ENCODE peak calls at places on chromosomes 11 and 22, in five cellular contexts. Y is brain microvascular endothelial cell, J is cardiac fibroblast, V is neural progenitor cell, H is cardiac muscle cell. C is an unnamed sample.

GRCh38 chr11:64028398-64029115 is 7.2 kb upstream of the FLRT1 start:
- DNase-seq in Y (no peak), J (peak), V (peak), H (peak), C (no peak)

GRCh38 chr22:37206841-37207821 is 5.1 kb downstream of the SSTR3 start:
- DNase-seq in Y (no peak), J (no peak), V (no peak), H (no peak), C (no peak)

GRCh38 chr11:60625262-60625661 is 74.2 kb upstream of the MS4A8 start:
- DNase-seq in Y (peak), J (peak), V (peak), H (peak), C (peak)

GRCh38 chr11:73787051-73787642 is 527 bp upstream of the MRPL48 start:
- DNase-seq in Y (no peak), J (no peak), V (no peak), H (no peak), C (no peak)

GRCh38 chr11:115990004-115990447 is 485.8 kb upstream of the CADM1 start:
- DNase-seq in Y (no peak), J (no peak), V (peak), H (no peak), C (no peak)

GRCh38 chr11:9663699-9664275 is at the start of gene SWAP70:
- DNase-seq in Y (peak), J (peak), V (peak), H (peak), C (peak)

GRCh38 chr11:96200243-96200642 is 142.8 kb downstream of the MAML2 start:
- DNase-seq in Y (peak), J (peak), V (no peak), H (peak), C (peak)

GRCh38 chr11:113446112-113446511 is 29.1 kb downstream of the DRD2 start:
- DNase-seq in Y (peak), J (peak), V (no peak), H (peak), C (peak)

GRCh38 chr22:26576026-26576680 is 13.8 kb downstream of the TPST2 start:
- DNase-seq in Y (peak), J (no peak), V (no peak), H (no peak), C (no peak)

GRCh38 chr11:9060700-9061111 is 30.7 kb downstream of the SCUBE2 start:
- DNase-seq in Y (no peak), J (no peak), V (peak), H (no peak), C (no peak)

GRCh38 chr11:62664405-62665074 is 470 bp downstream of the C11orf98 start:
- DNase-seq in Y (no peak), J (peak), V (no peak), H (peak), C (no peak)

GRCh38 chr11:130448416-130449068 is at the start of gene ADAMTS15:
- DNase-seq in Y (peak), J (peak), V (peak), H (peak), C (peak)

GRCh38 chr11:10407055-10407454 is 48.0 kb upstream of the AMPD3 start:
- DNase-seq in Y (peak), J (peak), V (no peak), H (no peak), C (no peak)

GRCh38 chr11:3609416-3610265 is 32.2 kb downstream of the ART5 start:
- DNase-seq in Y (peak), J (peak), V (peak), H (peak), C (peak)
- TF ChIP-seq CTCF in Y (peak), J (peak), V (peak), H (peak), C (peak)

GRCh38 chr11:46281374-46281831 is 3.9 kb downstream of the CREB3L1 start:
- DNase-seq in Y (no peak), J (peak), V (peak), H (peak), C (peak)

GRCh38 chr11:46286789-46287188 is 9.3 kb downstream of the CREB3L1 start:
- DNase-seq in Y (no peak), J (no peak), V (no peak), H (no peak), C (no peak)

GRCh38 chr11:46285173-46285572 is 7.7 kb downstream of the CREB3L1 start:
- DNase-seq in Y (no peak), J (no peak), V (no peak), H (peak), C (no peak)

GRCh38 chr11:46288451-46288850 is 11.0 kb downstream of the CREB3L1 start:
- DNase-seq in Y (no peak), J (no peak), V (no peak), H (no peak), C (no peak)

DNA sequence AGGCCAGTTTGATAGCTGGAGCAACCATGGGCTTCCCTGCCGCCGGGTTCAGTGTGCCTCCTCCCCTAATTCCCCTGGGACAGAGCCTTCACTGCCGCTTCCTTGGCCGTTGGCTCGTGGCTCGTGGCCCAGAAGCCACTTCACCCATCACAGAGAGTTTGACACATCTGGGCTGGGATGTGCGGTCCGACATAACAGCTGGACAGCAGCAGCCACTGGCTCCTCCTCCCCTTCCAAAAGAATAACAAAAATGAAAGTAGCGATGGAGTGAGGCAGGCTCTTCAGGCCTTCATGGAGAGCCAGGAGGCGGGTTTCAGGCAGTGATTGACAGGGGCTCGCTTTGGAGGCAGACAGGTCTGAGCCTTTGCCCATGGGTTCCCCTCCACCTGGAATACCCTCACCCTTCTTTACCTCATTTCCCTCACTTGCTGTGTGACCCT is 8.2 kb downstream of the CREB3L1 start:
- DNase-seq in Y (no peak), J (peak), V (no peak), H (peak), C (no peak)
- H3K4me3 ChIP-seq in Y (no peak), J (peak), V (no peak), H (no peak), C (no peak)

GRCh38 chr11:6594142-6594768 is 9.2 kb downstream of the RRP8 start:
- DNase-seq in Y (no peak), J (peak), V (no peak), H (no peak), C (no peak)
- TF ChIP-seq CTCF in Y (no peak), J (no peak), V (no peak), H (no peak), C (no peak)

GRCh38 chr11:17384002-17384511 is 4.4 kb downstream of the KCNJ11 start:
- DNase-seq in Y (peak), J (peak), V (peak), H (peak), C (peak)
- H3K4me3 ChIP-seq in Y (no peak), J (no peak), V (no peak), H (no peak), C (no peak)

DNA sequence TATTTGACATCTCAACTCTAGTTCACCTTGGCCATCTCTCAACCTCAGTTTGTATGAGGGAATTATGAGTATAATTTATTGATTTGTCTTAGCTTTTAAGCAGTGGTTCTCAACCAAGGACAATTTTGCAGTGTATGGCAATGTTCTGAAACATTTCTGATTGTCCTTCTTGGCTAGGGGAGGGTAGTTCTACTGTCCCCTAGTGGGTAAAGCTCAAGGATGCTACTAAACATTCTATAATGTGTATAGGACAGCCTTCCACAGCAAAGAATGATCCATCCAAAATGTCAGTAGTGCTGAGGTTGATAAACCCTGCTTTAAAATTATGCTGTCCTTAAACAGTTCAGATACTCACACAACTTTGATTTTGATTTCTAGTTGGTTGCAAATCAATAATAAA is 78.1 kb upstream of the ALKBH3 start:
- DNase-seq in Y (no peak), J (peak), V (no peak), H (peak), C (no peak)
- TF ChIP-seq CTCF in Y (peak), J (peak), V (peak), H (peak), C (peak)

DNA sequence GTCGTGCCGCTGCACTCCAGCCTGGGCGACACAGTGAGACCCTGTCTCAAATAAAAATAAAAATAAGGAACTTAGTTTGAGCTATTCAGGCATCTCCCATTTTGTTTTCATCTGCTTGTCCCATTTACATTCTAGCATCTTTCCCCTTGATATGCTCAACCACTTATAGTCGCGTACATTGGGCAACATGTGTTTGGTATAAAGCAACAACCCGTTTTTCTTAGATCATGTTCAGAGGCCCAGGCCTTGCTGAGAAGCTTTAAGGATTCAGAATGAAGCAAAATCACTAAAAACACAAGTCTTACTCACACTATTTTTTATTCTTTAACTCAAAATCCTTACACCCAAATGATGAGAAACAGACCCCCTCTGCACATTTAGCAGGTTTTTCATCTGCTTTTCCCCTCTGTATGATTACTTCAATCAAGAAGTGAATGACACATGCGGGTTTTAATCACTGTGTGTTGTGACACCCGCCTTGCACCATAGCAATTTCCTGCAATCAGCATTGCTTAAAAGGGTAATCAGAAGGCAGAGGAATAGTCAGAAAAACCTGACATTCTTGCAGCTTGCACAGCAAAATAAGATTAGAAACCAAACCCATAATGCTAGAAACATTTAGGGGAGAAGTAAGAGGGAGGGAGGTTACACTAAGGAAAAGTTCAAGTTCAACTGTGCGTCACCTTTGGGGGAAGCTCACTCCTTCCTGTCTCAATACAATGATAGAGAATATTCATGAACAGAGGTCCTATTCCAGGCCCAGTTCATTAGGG is 25.9 kb downstream of the ALG9 start:
- DNase-seq in Y (no peak), J (peak), V (no peak), H (peak), C (no peak)
- H3K4me3 ChIP-seq in Y (no peak), J (no peak), V (no peak), H (no peak), C (no peak)

GRCh38 chr11:34252651-34253050 is 105.2 kb downstream of the ABTB2 start:
- DNase-seq in Y (no peak), J (no peak), V (no peak), H (no peak), C (no peak)
- TF ChIP-seq CTCF in Y (no peak), J (no peak), V (no peak), H (no peak), C (no peak)

DNA sequence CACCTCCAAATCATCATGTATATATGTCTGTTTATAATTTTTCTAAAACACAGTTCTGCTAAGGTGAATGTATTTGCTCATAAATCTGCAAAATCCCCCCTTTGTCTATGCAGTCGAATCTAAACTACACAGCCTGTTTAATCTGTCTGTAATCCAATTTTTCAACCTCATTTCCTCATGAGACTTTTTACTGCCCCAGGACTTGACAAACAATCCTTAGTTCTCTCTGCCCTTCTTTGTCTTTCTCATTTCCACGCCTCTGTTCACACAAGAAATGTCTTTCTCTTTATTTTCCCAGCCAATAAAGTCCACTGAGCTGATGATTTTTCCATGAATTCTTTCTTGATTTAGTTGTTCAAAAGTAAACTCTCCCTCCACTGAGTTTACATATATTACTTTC is 1154.3 kb downstream of the FAM181B start:
- DNase-seq in Y (no peak), J (no peak), V (peak), H (no peak), C (no peak)
- H3K4me3 ChIP-seq in Y (no peak), J (no peak), V (no peak), H (no peak), C (no peak)

GRCh38 chr11:33987975-33988580 is 63.5 kb upstream of the CAPRIN1 start:
- DNase-seq in Y (peak), J (peak), V (peak), H (peak), C (peak)

GRCh38 chr11:33987545-33987944 is 64.0 kb upstream of the CAPRIN1 start:
- DNase-seq in Y (no peak), J (no peak), V (no peak), H (no peak), C (no peak)

GRCh38 chr11:33982661-33983060 is 68.9 kb upstream of the CAPRIN1 start:
- DNase-seq in Y (no peak), J (no peak), V (no peak), H (no peak), C (no peak)

GRCh38 chr11:33980896-33981295 is 70.6 kb upstream of the CAPRIN1 start:
- DNase-seq in Y (no peak), J (peak), V (no peak), H (peak), C (no peak)

GRCh38 chr11:33984682-33985389 is 66.7 kb upstream of the CAPRIN1 start:
- DNase-seq in Y (no peak), J (peak), V (no peak), H (no peak), C (no peak)
- TF ChIP-seq CTCF in Y (peak), J (peak), V (peak), H (no peak), C (peak)